ENCODE peak calls at places on chromosomes 16 and 17, in nine cellular contexts. J is naive thymus-derived CD8-positive, alpha-beta T cell; S is NCI-H2029 treated with DMSO at 0.1 percent for 48 hours; C is GM19239; T is activated naive CD4-positive, alpha-beta T cell treated with Interleukin-2 at 50 U/mL for 16 hours; Y is lower leg skin; X is EH; L is stimulated activated naive B cell treated with anti-CD40 and anti-IgM and Interleukin-4, amounts not matched to agents 10 μg/mL and 1 μg/mL and 100 μg/mL, for 72 hours; D is GM04504. U is an unnamed sample.

GRCh38 chr17:80885922-80886582 is 105.6 kb upstream of the CHMP6 start:
- DNase-seq in J (no peak), S (no peak), C (no peak), T (no peak), Y (no peak), X (no peak), L (no peak), D (no peak), U (peak; percentile 20)

GRCh38 chr17:44795928-44796327 is 34.2 kb downstream of the GJC1 start:
- DNase-seq in J (no peak), S (no peak), C (no peak), T (no peak), Y (peak; percentile 74), X (no peak), L (no peak), D (no peak), U (no peak)

GRCh38 chr17:30323895-30324319 is 9.9 kb downstream of the TMIGD1 start:
- DNase-seq in J (peak; percentile 13), S (peak; percentile 29), C (peak; percentile 12), T (peak; percentile 52), Y (no peak), X (peak; percentile 74), L (no peak), D (no peak), U (no peak)

GRCh38 chr16:85856054-85856453 is 42.9 kb upstream of the IRF8 start:
- DNase-seq in J (no peak), S (no peak), C (no peak), T (no peak), Y (peak; percentile 34), X (no peak), L (no peak), D (no peak), U (no peak)

GRCh38 chr17:15882777-15883176 is 62.2 kb upstream of the ADORA2B start:
- DNase-seq in J (no peak), S (no peak), C (no peak), T (no peak), Y (no peak), X (no peak), L (no peak), D (no peak), U (no peak)

GRCh38 chr16:13529193-13529982 is 390.6 kb upstream of the ERCC4 start:
- DNase-seq in J (no peak), S (no peak), C (no peak), T (no peak), Y (no peak), X (no peak), L (peak; percentile 2), D (no peak), U (no peak)

GRCh38 chr17:4944163-4944553 is 4.1 kb downstream of the RNF167 start:
- DNase-seq in J (no peak), S (no peak), C (no peak), T (peak; percentile 40), Y (no peak), X (no peak), L (no peak), D (no peak), U (no peak)

GRCh38 chr17:82911822-82912221 is 72.0 kb upstream of the ZNF750 start:
- DNase-seq in J (no peak), S (no peak), C (no peak), T (no peak), Y (no peak), X (no peak), L (no peak), D (no peak), U (no peak)

GRCh38 chr17:34420254-34420766 is 57.3 kb upstream of the CCL1 start:
- DNase-seq in J (peak; percentile 39), S (peak; percentile 26), C (peak; percentile 76), T (peak; percentile 65), Y (peak; percentile 89), X (peak; percentile 57), L (peak; percentile 51), D (peak; percentile 26), U (peak; percentile 54)

GRCh38 chr17:43851744-43852143 is 4.8 kb downstream of the CD300LG start:
- DNase-seq in J (no peak), S (no peak), C (no peak), T (no peak), Y (no peak), X (no peak), L (no peak), D (no peak), U (no peak)

GRCh38 chr16:84150926-84151325 is 5.8 kb downstream of the DNAAF1 start:
- DNase-seq in J (no peak), S (no peak), C (no peak), T (no peak), Y (no peak), X (no peak), L (no peak), D (no peak), U (no peak)

GRCh38 chr17:10118788-10119130 is 79.6 kb downstream of the GAS7 start:
- DNase-seq in J (no peak), S (no peak), C (no peak), T (no peak), Y (no peak), X (no peak), L (peak; percentile 54), D (no peak), U (no peak)

GRCh38 chr16:66660422-66661209 is 35.9 kb downstream of the CMTM4 start:
- DNase-seq in J (no peak), S (no peak), C (no peak), T (no peak), Y (peak; percentile 89), X (peak; percentile 95), L (no peak), D (peak; percentile 81), U (peak; percentile 66)

GRCh38 chr17:56441331-56441730 is 152.2 kb upstream of the NOG start:
- DNase-seq in J (no peak), S (no peak), C (no peak), T (no peak), Y (no peak), X (peak; percentile 87), L (no peak), D (no peak), U (no peak)

GRCh38 chr17:1227365-1227764 is 42.9 kb upstream of the BHLHA9 start:
- DNase-seq in J (no peak), S (no peak), C (no peak), T (no peak), Y (no peak), X (no peak), L (no peak), D (no peak), U (peak; percentile 23)

GRCh38 chr17:82915010-82915696 is 75.3 kb upstream of the ZNF750 start:
- DNase-seq in J (no peak), S (no peak), C (no peak), T (no peak), Y (no peak), X (no peak), L (no peak), D (no peak), U (no peak)

GRCh38 chr17:27550974-27551505 is 79.9 kb upstream of the LGALS9 start:
- DNase-seq in J (no peak), S (peak; percentile 51), C (no peak), T (no peak), Y (no peak), X (no peak), L (no peak), D (no peak), U (no peak)

GRCh38 chr17:50149425-50150353 is 788 bp downstream of the PPP1R9B start:
- DNase-seq in J (peak; percentile 60), S (no peak), C (no peak), T (peak; percentile 63), Y (no peak), X (peak; percentile 67), L (no peak), D (no peak), U (peak; percentile 85)

GRCh38 chr16:10728035-10728462 is 15.6 kb upstream of the NUBP1 start:
- DNase-seq in J (no peak), S (no peak), C (no peak), T (no peak), Y (peak; percentile 72), X (no peak), L (no peak), D (no peak), U (no peak)

GRCh38 chr17:34626141-34626681 is 46.8 kb downstream of the TMEM132E start:
- DNase-seq in J (no peak), S (no peak), C (no peak), T (no peak), Y (no peak), X (no peak), L (no peak), D (no peak), U (peak; percentile 42)

GRCh38 chr16:88863426-88863825 is 3.0 kb downstream of the PABPN1L start:
- DNase-seq in J (no peak), S (no peak), C (no peak), T (no peak), Y (no peak), X (no peak), L (no peak), D (no peak), U (no peak)

GRCh38 chr16:70646260-70647241 is at the start of gene IL34:
- DNase-seq in J (no peak), S (no peak), C (no peak), T (no peak), Y (no peak), X (no peak), L (no peak), D (no peak), U (no peak)

GRCh38 chr16:46721885-46722284 is 26.3 kb downstream of the MYLK3 start:
- DNase-seq in J (no peak), S (no peak), C (no peak), T (no peak), Y (no peak), X (no peak), L (no peak), D (no peak), U (no peak)

GRCh38 chr16:1003551-1004347 is 22.2 kb downstream of the SOX8 start:
- DNase-seq in J (no peak), S (no peak), C (no peak), T (peak; percentile 64), Y (no peak), X (peak; percentile 27), L (no peak), D (no peak), U (no peak)

GRCh38 chr16:69703638-69704037 is 22.7 kb downstream of the NQO1 start:
- DNase-seq in J (no peak), S (no peak), C (no peak), T (no peak), Y (no peak), X (peak; percentile 68), L (no peak), D (no peak), U (no peak)

GRCh38 chr17:77840156-77840555 is 118.3 kb upstream of the TNRC6C start:
- DNase-seq in J (no peak), S (no peak), C (no peak), T (no peak), Y (no peak), X (no peak), L (no peak), D (no peak), U (no peak)

GRCh38 chr17:43431741-43432523 is 33.1 kb downstream of the ARL4D start:
- DNase-seq in J (no peak), S (no peak), C (no peak), T (no peak), Y (no peak), X (peak; percentile 42), L (no peak), D (no peak), U (no peak)

U was measured in lower lobe of right lung.